ENCODE peak calls at places on chromosomes 2 and 18, in five cellular contexts. T, Y, M, J and D are unnamed samples.

GRCh38 chr2:17574406-17575073 is 34.0 kb downstream of the VSNL1 start:
- DNase-seq in M (no peak), J (no peak), T (no peak), Y (no peak), D (no peak)

GRCh38 chr2:95331606-95332005 is 34.5 kb downstream of the KCNIP3 start:
- DNase-seq in Y (no peak), J (no peak), T (no peak), M (no peak), D (no peak)

GRCh38 chr2:74708883-74709282 is 54.8 kb downstream of the SEMA4F start:
- DNase-seq in Y (peak; percentile 38), M (no peak), J (no peak), T (no peak), D (no peak)

GRCh38 chr2:54558976-54559410 is 102.9 kb downstream of the SPTBN1 start:
- DNase-seq in M (no peak), J (peak; percentile 29), T (no peak), Y (no peak), D (no peak)

GRCh38 chr2:176931588-176932563 is 280.7 kb upstream of the HNRNPA3 start:
- DNase-seq in M (no peak), J (peak; percentile 22), Y (peak; percentile 41), T (no peak), D (no peak)

GRCh38 chr2:191790737-191791136 is 56.2 kb downstream of the CAVIN2 start:
- DNase-seq in T (no peak), Y (peak; percentile 61), J (no peak), M (no peak), D (no peak)

GRCh38 chr2:20796374-20796791 is 26.5 kb downstream of the LDAH start:
- DNase-seq in Y (peak; percentile 49), T (no peak), M (no peak), J (no peak), D (no peak)

GRCh38 chr2:112310906-112311305 is 35.5 kb downstream of the ZC3H6 start:
- DNase-seq in M (no peak), J (no peak), T (no peak), Y (no peak), D (no peak)

GRCh38 chr2:177419274-177419673 is 26.7 kb downstream of the AGPS start:
- DNase-seq in J (no peak), M (no peak), T (no peak), Y (peak; percentile 40), D (no peak)

GRCh38 chr2:223108376-223109100 is 56.5 kb downstream of the KCNE4 start:
- DNase-seq in Y (no peak), T (no peak), J (no peak), M (no peak), D (no peak)

GRCh38 chr2:64632855-64633819 is 20.6 kb downstream of the SERTAD2 start:
- DNase-seq in Y (no peak), J (peak; percentile 9), M (no peak), T (no peak), D (no peak)

GRCh38 chr18:12656671-12657047 is 1.2 kb downstream of the SPIRE1 start:
- DNase-seq in M (no peak), T (no peak), J (no peak), Y (no peak), D (no peak)

GRCh38 chr2:22281033-22281432 is 1103.9 kb upstream of the KLHL29 start:
- DNase-seq in M (peak; percentile 57), J (no peak), Y (peak; percentile 3), T (no peak), D (no peak)

GRCh38 chr18:78595924-78596573 is 383.6 kb upstream of the SALL3 start:
- DNase-seq in Y (no peak), M (peak; percentile 58), T (no peak), J (no peak), D (no peak)

GRCh38 chr2:42810971-42811865 is 18.8 kb upstream of the HAAO start:
- DNase-seq in M (peak; percentile 27), T (peak; percentile 74), J (peak; percentile 60), Y (no peak), D (peak; percentile 12)

GRCh38 chr18:79620586-79621165 is 58.9 kb upstream of the CTDP1 start:
- DNase-seq in Y (no peak), T (no peak), M (no peak), J (no peak), D (no peak)

GRCh38 chr2:240387669-240388358 is 47.6 kb upstream of the GPC1 start:
- DNase-seq in M (no peak), Y (peak; percentile 90), T (no peak), J (no peak), D (no peak)

GRCh38 chr2:209472386-209472832 is 48.6 kb downstream of the MAP2 start:
- DNase-seq in Y (peak; percentile 82), J (no peak), T (peak; percentile 93), M (peak; percentile 50), D (no peak)

GRCh38 chr2:425947-426346 is 138.1 kb upstream of the ALKAL2 start:
- DNase-seq in M (no peak), T (no peak), J (no peak), Y (no peak), D (no peak)